ENCODE peak calls at places on chromosome 2, in nine cellular contexts. Z is spleen; L is HCT116; E is osteoblast; C is A549; A is CD4-positive, alpha-beta memory T cell; Y is thoracic aorta; H is neural progenitor cell; I is tibial nerve. M is an unnamed sample.
A peak's percentile ranks its signal among the peaks of the same experiment; 100 is the strongest.

GRCh38 chr2:196063773-196064172 is 4.9 kb downstream of the DNAH7 start:
- DNase-seq in Z (no peak), L (no peak), E (no peak), C (no peak), A (no peak), Y (no peak), H (no peak), I (no peak), M (no peak)

GRCh38 chr2:156430978-156431358 is 5.2 kb upstream of the GPD2 start:
- DNase-seq in Z (no peak), L (no peak), E (peak; percentile 80), C (peak; percentile 54), A (no peak), Y (no peak), H (no peak), I (no peak), M (peak; percentile 72)

GRCh38 chr2:72982219-72982618 is 64.9 kb downstream of the EMX1 start:
- DNase-seq in Z (no peak), L (no peak), E (no peak), C (no peak), A (no peak), Y (no peak), H (no peak), I (no peak), M (no peak)

GRCh38 chr2:10599921-10600320 is 89.9 kb downstream of the NOL10 start:
- DNase-seq in Z (no peak), L (no peak), E (no peak), C (no peak), A (no peak), Y (no peak), H (no peak), I (no peak), M (no peak)

GRCh38 chr2:237474511-237474911 is 12.5 kb upstream of the MLPH start:
- DNase-seq in Z (no peak), L (no peak), E (peak; percentile 81), C (no peak), A (no peak), Y (no peak), H (no peak), I (no peak), M (no peak)

GRCh38 chr2:140440815-140441214 is 1660.6 kb upstream of the NXPH2 start:
- DNase-seq in Z (no peak), L (no peak), E (no peak), C (no peak), A (no peak), Y (no peak), H (no peak), I (no peak), M (no peak)

GRCh38 chr2:128631698-128632490 is 313.2 kb upstream of the HS6ST1 start:
- DNase-seq in Z (peak; percentile 63), L (no peak), E (peak; percentile 3), C (no peak), A (no peak), Y (no peak), H (no peak), I (no peak), M (peak; percentile 31)

GRCh38 chr2:190674966-190675650 is 26.2 kb downstream of the NAB1 start:
- DNase-seq in Z (no peak), L (no peak), E (no peak), C (no peak), A (no peak), Y (no peak), H (no peak), I (no peak), M (no peak)

GRCh38 chr2:30385327-30385726 is 61.7 kb upstream of the LCLAT1 start:
- DNase-seq in Z (no peak), L (no peak), E (peak; percentile 83), C (no peak), A (no peak), Y (no peak), H (peak; percentile 75), I (no peak), M (peak; percentile 36)

GRCh38 chr2:155377178-155377780 is 678.8 kb downstream of the KCNJ3 start:
- DNase-seq in Z (no peak), L (peak; percentile 35), E (no peak), C (no peak), A (peak; percentile 3), Y (no peak), H (peak; percentile 37), I (no peak), M (no peak)

GRCh38 chr2:169119117-169119770 is 49.9 kb downstream of the DHRS9 start:
- DNase-seq in Z (no peak), L (no peak), E (peak; percentile 73), C (no peak), A (no peak), Y (no peak), H (no peak), I (no peak), M (no peak)

GRCh38 chr2:205366336-205367060 is 315.8 kb upstream of the NRP2 start:
- DNase-seq in Z (no peak), L (no peak), E (no peak), C (no peak), A (no peak), Y (no peak), H (no peak), I (no peak), M (no peak)

GRCh38 chr2:168545439-168546082 is 89.5 kb downstream of the CERS6 start:
- DNase-seq in Z (no peak), L (peak; percentile 39), E (peak; percentile 80), C (peak; percentile 36), A (no peak), Y (no peak), H (peak; percentile 49), I (no peak), M (peak; percentile 82)

GRCh38 chr2:40103590-40103989 is 324.5 kb upstream of the THUMPD2 start:
- DNase-seq in Z (no peak), L (no peak), E (no peak), C (no peak), A (no peak), Y (no peak), H (no peak), I (no peak), M (no peak)

GRCh38 chr2:19673213-19673791 is 228.5 kb downstream of the TTC32 start:
- DNase-seq in Z (no peak), L (no peak), E (no peak), C (peak; percentile 46), A (no peak), Y (no peak), H (no peak), I (no peak), M (no peak)

GRCh38 chr2:28764909-28765308 is 13.3 kb downstream of the PPP1CB start:
- DNase-seq in Z (no peak), L (no peak), E (no peak), C (no peak), A (no peak), Y (no peak), H (no peak), I (no peak), M (no peak)

GRCh38 chr2:28768422-28768821 is 16.8 kb downstream of the PPP1CB start:
- DNase-seq in Z (no peak), L (no peak), E (no peak), C (no peak), A (no peak), Y (no peak), H (no peak), I (no peak), M (no peak)

GRCh38 chr2:28766070-28766469 is 14.4 kb downstream of the PPP1CB start:
- DNase-seq in Z (no peak), L (no peak), E (no peak), C (no peak), A (no peak), Y (no peak), H (no peak), I (no peak), M (no peak)

GRCh38 chr2:28767367-28767766 is 15.7 kb downstream of the PPP1CB start:
- DNase-seq in Z (no peak), L (no peak), E (no peak), C (no peak), A (no peak), Y (no peak), H (no peak), I (no peak), M (no peak)

GRCh38 chr2:28765316-28765715 is 13.7 kb downstream of the PPP1CB start:
- DNase-seq in Z (no peak), L (no peak), E (peak; percentile 29), C (no peak), A (no peak), Y (no peak), H (no peak), I (no peak), M (no peak)
- H3K4me1 ChIP-seq in Z (peaks cover 100% of the 10 kb centered on the region), L (no peaks in the 10 kb centered on the region), E (peaks cover 26% of the 10 kb centered on the region), C (peaks cover 8% of the 10 kb centered on the region), A (peaks cover 95% of the 10 kb centered on the region), Y (peaks cover 98% of the 10 kb centered on the region), H (no peaks in the 10 kb centered on the region), I (peaks cover 15% of the 10 kb centered on the region), M (peaks cover 10% of the 10 kb centered on the region)

GRCh38 chr2:135167273-135167672 is 115.2 kb downstream of the RAB3GAP1 start:
- DNase-seq in Z (no peak), L (no peak), E (no peak), C (no peak), A (no peak), Y (no peak), H (no peak), I (no peak), M (no peak)
- H3K4me1 ChIP-seq in Z (no peaks in the 10 kb centered on the region), L (no peaks in the 10 kb centered on the region), E (peaks cover 9% of the 10 kb centered on the region), C (no peaks in the 10 kb centered on the region), A (no peaks in the 10 kb centered on the region), Y (no peaks in the 10 kb centered on the region), H (no peaks in the 10 kb centered on the region), I (no peaks in the 10 kb centered on the region), M (no peaks in the 10 kb centered on the region)

GRCh38 chr2:231661422-231662027 is 46.8 kb upstream of the PTMA start:
- DNase-seq in Z (no peak), L (no peak), E (no peak), C (no peak), A (no peak), Y (no peak), H (no peak), I (no peak), M (no peak)
- H3K4me1 ChIP-seq in Z (peaks cover 50% of the 10 kb centered on the region), L (peaks cover 23% of the 10 kb centered on the region), E (peaks cover 8% of the 10 kb centered on the region), C (peaks cover 18% of the 10 kb centered on the region), A (peaks cover 14% of the 10 kb centered on the region), Y (peaks cover 22% of the 10 kb centered on the region), H (peaks cover 15% of the 10 kb centered on the region), I (peaks cover 14% of the 10 kb centered on the region), M (peaks cover 43% of the 10 kb centered on the region)

GRCh38 chr2:85534875-85535274 is 4.1 kb upstream of the MAT2A start:
- DNase-seq in Z (no peak), L (no peak), E (no peak), C (no peak), A (no peak), Y (no peak), H (no peak), I (no peak), M (no peak)

GRCh38 chr2:85536479-85536878 is 2.5 kb upstream of the MAT2A start:
- DNase-seq in Z (no peak), L (no peak), E (peak; percentile 95), C (no peak), A (no peak), Y (no peak), H (no peak), I (no peak), M (peak; percentile 55)

GRCh38 chr2:85531585-85531984 is 7.4 kb upstream of the MAT2A start:
- DNase-seq in Z (no peak), L (no peak), E (no peak), C (no peak), A (no peak), Y (no peak), H (no peak), I (no peak), M (no peak)

GRCh38 chr2:85537600-85538506 is 1.1 kb upstream of the MAT2A start:
- DNase-seq in Z (peak; percentile 88), L (no peak), E (peak; percentile 86), C (peak; percentile 37), A (peak; percentile 26), Y (no peak), H (peak; percentile 75), I (peak; percentile 47), M (peak; percentile 69)

GRCh38 chr2:85534099-85534498 is 4.9 kb upstream of the MAT2A start:
- DNase-seq in Z (no peak), L (no peak), E (no peak), C (no peak), A (no peak), Y (no peak), H (no peak), I (no peak), M (no peak)
- H3K4me1 ChIP-seq in Z (peaks cover 37% of the 10 kb centered on the region), L (peaks cover 12% of the 10 kb centered on the region), E (peaks cover 18% of the 10 kb centered on the region), C (peaks cover 21% of the 10 kb centered on the region), A (peaks cover 12% of the 10 kb centered on the region), Y (peaks cover 26% of the 10 kb centered on the region), H (peaks cover 17% of the 10 kb centered on the region), I (peaks cover 8% of the 10 kb centered on the region), M (peaks cover 25% of the 10 kb centered on the region)

M was measured in SJSA1.